ENCODE peak calls at places on chromosomes 2 and 18, in four cellular contexts. Y, L, T and F are unnamed samples.

GRCh38 chr2:224938670-224939309 is 103.5 kb downstream of the DOCK10 start:
- DNase-seq in Y (no peak), L (no peak), T (no peak), F (no peak)

GRCh38 chr2:110842048-110842447 is 109.7 kb downstream of the ACOXL start:
- DNase-seq in Y (no peak), L (no peak), T (no peak), F (no peak)

GRCh38 chr2:134459706-134460406 is 206.0 kb downstream of the MGAT5 start:
- DNase-seq in Y (no peak), T (no peak), L (no peak), F (no peak)

GRCh38 chr2:50492452-50492851 is 539.5 kb downstream of the NRXN1 start:
- DNase-seq in T (peak), L (peak), Y (no peak), F (peak)

GRCh38 chr2:226836548-226836885 is 663 bp downstream of the RHBDD1 start:
- DNase-seq in L (no peak), Y (no peak), T (no peak), F (no peak)

GRCh38 chr2:162926907-162927306 is 88.3 kb upstream of the KCNH7 start:
- DNase-seq in T (no peak), L (no peak), Y (no peak), F (no peak)

GRCh38 chr2:15918761-15919356 is 21.5 kb upstream of the MYCN start:
- DNase-seq in Y (no peak), T (no peak), L (no peak), F (no peak)

GRCh38 chr18:9787716-9788115 is 79.6 kb downstream of the RAB31 start:
- DNase-seq in Y (no peak), L (no peak), T (no peak), F (no peak)

GRCh38 chr2:101223814-101224231 is 28.9 kb upstream of the CNOT11 start:
- DNase-seq in T (no peak), Y (no peak), L (no peak), F (no peak)

GRCh38 chr2:589551-589950 is 87.7 kb downstream of the TMEM18 start:
- DNase-seq in T (no peak), L (no peak), Y (no peak), F (no peak)

GRCh38 chr2:73925853-73926492 is 707 bp upstream of the DGUOK start:
- DNase-seq in Y (no peak), T (no peak), L (no peak), F (peak)

GRCh38 chr18:5461056-5461455 is 82.7 kb downstream of the EPB41L3 start:
- DNase-seq in T (no peak), L (no peak), Y (no peak), F (no peak)

GRCh38 chr18:46445914-46446313 is 211.1 kb downstream of the LOXHD1 start:
- DNase-seq in L (no peak), Y (no peak), T (no peak), F (no peak)